ENCODE peak calls at places on chromosomes 5 and 9, in eight cellular contexts. F is Right ventricle myocardium superior; N is activated CD4-positive, alpha-beta T cell treated with anti-CD3 and anti-CD28 coated beads for 48 hours; V is mesendoderm; E is mesothelial cell of epicardium; Y is stimulated activated CD4-positive, alpha-beta T cell treated with anti-CD3 and anti-CD28 coated beads, Interleukin-12 subunit alpha, Interleukin-12 subunit beta, amount 100 ng/mL, for 4 hours; Z is naive thymus-derived CD8-positive, alpha-beta T cell; G is globus pallidus. J is an unnamed sample.

GRCh38 chr5:156460496-156460895 is 133.5 kb downstream of the SGCD start:
- DNase-seq in F (no peak), N (no peak), V (no peak), E (no peak), Y (no peak), Z (no peak), G (no peak), J (no peak)

GRCh38 chr5:92552206-92553160 is 1028.5 kb downstream of the NR2F1-AS1 start:
- DNase-seq in F (no peak), N (no peak), V (no peak), E (no peak), Y (no peak), Z (no peak), G (no peak), J (no peak)

GRCh38 chr9:135605238-135605781 is 34.0 kb downstream of the GLT6D1 start:
- DNase-seq in F (no peak), N (no peak), V (no peak), E (peak; percentile 34), Y (no peak), Z (peak; percentile 15), G (no peak), J (no peak)

GRCh38 chr5:108432024-108432423 is 50.1 kb upstream of the FBXL17 start:
- DNase-seq in F (no peak), N (no peak), V (no peak), E (no peak), Y (no peak), Z (no peak), G (no peak), J (no peak)

GRCh38 chr5:112983307-112983811 is 6.8 kb downstream of the DCP2 start:
- DNase-seq in F (no peak), N (no peak), V (peak; percentile 42), E (no peak), Y (no peak), Z (no peak), G (no peak), J (no peak)

GRCh38 chr9:121153642-121154041 is 48.0 kb downstream of the RAB14 start:
- DNase-seq in F (no peak), N (no peak), V (no peak), E (no peak), Y (no peak), Z (no peak), G (no peak), J (no peak)

GRCh38 chr9:93013856-93014582 is 44.5 kb upstream of the SUSD3 start:
- DNase-seq in F (no peak), N (no peak), V (no peak), E (peak; percentile 21), Y (no peak), Z (peak; percentile 7), G (no peak), J (no peak)

GRCh38 chr5:17216974-17217325 is 481 bp upstream of the BASP1 start:
- DNase-seq in F (peak; percentile 56), N (no peak), V (peak; percentile 78), E (peak; percentile 79), Y (peak; percentile 0), Z (no peak), G (no peak), J (no peak)

GRCh38 chr9:76415154-76415553 is 20.9 kb upstream of the RFK start:
- DNase-seq in F (no peak), N (no peak), V (no peak), E (no peak), Y (no peak), Z (no peak), G (no peak), J (no peak)

GRCh38 chr9:129465834-129466535 is 154.9 kb downstream of the C9orf50 start:
- DNase-seq in F (no peak), N (no peak), V (no peak), E (no peak), Y (no peak), Z (no peak), G (no peak), J (no peak)

GRCh38 chr5:16418471-16418922 is 47.1 kb downstream of the ZNF622 start:
- DNase-seq in F (peak; percentile 49), N (no peak), V (peak; percentile 73), E (no peak), Y (no peak), Z (no peak), G (no peak), J (no peak)